ENCODE peak calls at places on chromosomes 12 and 14, in five cellular contexts. K, Y, E, X and J are unnamed samples. For H3K4me1, the result is how much of the 10 kb centered on the place peaks cover.

GRCh38 chr12:13223176-13223806 is 26.8 kb downstream of the EMP1 start:
- DNase-seq in K (peak), Y (no peak), E (no peak), X (no peak), J (peak)

GRCh38 chr12:47085815-47086252 is 6.1 kb upstream of the AMIGO2 start:
- DNase-seq in K (peak), Y (no peak), E (no peak), X (peak), J (no peak)

GRCh38 chr14:95431199-95432145 is 85.0 kb downstream of the SYNE3 start:
- DNase-seq in K (peak), Y (peak), E (no peak), X (no peak), J (no peak)

GRCh38 chr12:93521225-93521854 is 51.1 kb upstream of the SOCS2 start:
- DNase-seq in K (no peak), Y (no peak), E (no peak), X (no peak), J (peak)

GRCh38 chr12:117968826-117969659 is at the start of gene KSR2:
- DNase-seq in K (peak), Y (peak), E (no peak), X (peak), J (no peak)

GRCh38 chr14:105050551-105050897 is 14.7 kb downstream of the GPR132 start:
- DNase-seq in K (peak), Y (no peak), E (no peak), X (no peak), J (peak)

GRCh38 chr12:62767946-62768345 is 167.0 kb downstream of the PPM1H start:
- DNase-seq in K (no peak), Y (no peak), E (no peak), X (no peak), J (no peak)

GRCh38 chr14:64704743-64705405 is 650 bp downstream of the PLEKHG3 start:
- DNase-seq in K (no peak), Y (no peak), E (no peak), X (no peak), J (no peak)

GRCh38 chr12:54521291-54522062 is 23.9 kb downstream of the NCKAP1L start:
- DNase-seq in K (no peak), Y (no peak), E (no peak), X (no peak), J (no peak)

GRCh38 chr14:93096923-93097322 is 18.8 kb downstream of the ITPK1 start:
- DNase-seq in K (no peak), Y (no peak), E (no peak), X (no peak), J (no peak)

GRCh38 chr12:68374315-68374982 is 42.3 kb upstream of the MDM1 start:
- DNase-seq in K (peak), Y (no peak), E (no peak), X (no peak), J (no peak)

GRCh38 chr14:102568115-102568614 is 24.3 kb upstream of the RCOR1 start:
- DNase-seq in K (peak), Y (peak), E (no peak), X (peak), J (no peak)

GRCh38 chr12:29278673-29279420 is 102.1 kb downstream of the ERGIC2 start:
- DNase-seq in K (no peak), Y (no peak), E (no peak), X (no peak), J (no peak)

GRCh38 chr12:100671396-100672074 is 98.1 kb downstream of the GAS2L3 start:
- DNase-seq in K (no peak), Y (no peak), E (no peak), X (no peak), J (no peak)

GRCh38 chr14:70692210-70692609 is 50.5 kb downstream of the TTC9 start:
- DNase-seq in K (no peak), Y (no peak), E (no peak), X (no peak), J (no peak)

GRCh38 chr12:89352242-89352491 is 134 bp downstream of the DUSP6 start:
- DNase-seq in K (no peak), Y (no peak), E (no peak), X (no peak), J (no peak)

GRCh38 chr12:62210422-62210821 is 49.8 kb upstream of the USP15 start:
- DNase-seq in K (peak), Y (peak), E (no peak), X (peak), J (no peak)

GRCh38 chr12:510071-510825 is 50.5 kb downstream of the B4GALNT3 start:
- DNase-seq in K (peak), Y (no peak), E (no peak), X (no peak), J (no peak)

GRCh38 chr14:96594961-96595360 is 92.8 kb downstream of the PAPOLA start:
- DNase-seq in K (no peak), Y (no peak), E (no peak), X (no peak), J (no peak)

GRCh38 chr12:18549598-18549997 is 188.2 kb downstream of the PLCZ1 start:
- DNase-seq in K (no peak), Y (no peak), E (no peak), X (no peak), J (no peak)

GRCh38 chr12:1350055-1350933 is 244.1 kb downstream of the FBXL14 start:
- DNase-seq in K (peak), Y (no peak), E (no peak), X (no peak), J (no peak)

GRCh38 chr12:27821259-27821973 is 41.4 kb upstream of the MANSC4 start:
- DNase-seq in K (peak), Y (peak), E (peak), X (no peak), J (no peak)

GRCh38 chr12:56256326-56256960 is 1.7 kb downstream of the ANKRD52 start:
- DNase-seq in K (peak), Y (no peak), E (no peak), X (no peak), J (no peak)

GRCh38 chr12:93819048-93819491 is 141.9 kb downstream of the CRADD start:
- DNase-seq in K (no peak), Y (no peak), E (no peak), X (no peak), J (no peak)

GRCh38 chr12:42809226-42809625 is 219.7 kb upstream of the PRICKLE1 start:
- DNase-seq in K (peak), Y (no peak), E (no peak), X (no peak), J (no peak)

GRCh38 chr12:64577046-64577445 is 33.2 kb upstream of the RASSF3 start:
- DNase-seq in K (no peak), Y (no peak), E (no peak), X (no peak), J (no peak)

GRCh38 chr12:17076335-17076734 is 470.4 kb upstream of the LMO3 start:
- DNase-seq in K (peak), Y (no peak), E (no peak), X (no peak), J (no peak)

GRCh38 chr12:3084742-3085141 is 7.6 kb downstream of the TSPAN9 start:
- DNase-seq in K (no peak), Y (no peak), E (no peak), X (no peak), J (no peak)

GRCh38 chr12:63968685-63969084 is 124.2 kb downstream of the SRGAP1 start:
- DNase-seq in K (no peak), Y (no peak), E (no peak), X (no peak), J (no peak)

GRCh38 chr12:86193931-86194330 is 62.3 kb downstream of the MGAT4C start:
- DNase-seq in K (peak), Y (no peak), E (no peak), X (no peak), J (no peak)

GRCh38 chr14:76947078-76947837 is 81.2 kb downstream of the IRF2BPL start:
- DNase-seq in K (peak), Y (peak), E (peak), X (peak), J (no peak)

GRCh38 chr12:128250091-128250490 is 16.9 kb upstream of the TMEM132C start:
- DNase-seq in K (no peak), Y (no peak), E (no peak), X (no peak), J (no peak)

GRCh38 chr12:44403185-44403584 is 472.9 kb downstream of the NELL2 start:
- DNase-seq in K (no peak), Y (no peak), E (no peak), X (no peak), J (no peak)

GRCh38 chr12:108768591-108769500 is 37.5 kb upstream of the CORO1C start:
- DNase-seq in K (no peak), Y (no peak), E (no peak), X (peak), J (no peak)

GRCh38 chr14:64438181-64438839 is 27.0 kb upstream of the AKAP5 start:
- DNase-seq in K (peak), Y (no peak), E (no peak), X (no peak), J (no peak)

GRCh38 chr12:132161046-132161781 is 17.0 kb downstream of the NOC4L start:
- DNase-seq in K (peak), Y (no peak), E (no peak), X (no peak), J (no peak)

GRCh38 chr12:78226763-78227162 is 396.1 kb downstream of the NAV3 start:
- DNase-seq in K (no peak), Y (no peak), E (no peak), X (no peak), J (no peak)

GRCh38 chr12:38921025-38921677 is 15.8 kb upstream of the CPNE8 start:
- DNase-seq in K (peak), Y (peak), E (no peak), X (no peak), J (no peak)

GRCh38 chr14:53186532-53186931 is 33.4 kb upstream of the DDHD1 start:
- DNase-seq in K (no peak), Y (no peak), E (no peak), X (no peak), J (no peak)

GRCh38 chr14:53180272-53181221 is 27.4 kb upstream of the DDHD1 start:
- DNase-seq in K (no peak), Y (peak), E (no peak), X (no peak), J (no peak)

GRCh38 chr14:53187921-53188463 is 34.9 kb upstream of the DDHD1 start:
- DNase-seq in K (no peak), Y (no peak), E (no peak), X (no peak), J (no peak)

GRCh38 chr14:53183071-53183470 is 29.9 kb upstream of the DDHD1 start:
- DNase-seq in K (no peak), Y (no peak), E (no peak), X (no peak), J (no peak)

GRCh38 chr14:53183611-53184010 is 30.5 kb upstream of the DDHD1 start:
- DNase-seq in K (no peak), Y (no peak), E (no peak), X (no peak), J (no peak)
- H3K27ac ChIP-seq in K (no peak), Y (no peak), E (no peak), X (no peak), J (no peak)

GRCh38 chr12:48777501-48778400 is 11.1 kb downstream of the ADCY6 start:
- DNase-seq in K (no peak), Y (no peak), E (no peak), X (no peak), J (no peak)
- H3K4me1 ChIP-seq in K (under half), Y (under half), E (under half), X (under half), J (under half)

GRCh38 chr12:33438890-33439586 is 581 bp downstream of the SYT10 start:
- DNase-seq in K (no peak), Y (no peak), E (no peak), X (no peak), J (no peak)
- H3K4me3 ChIP-seq in K (no peak), Y (no peak), E (peak), X (no peak), J (peak)

DNA sequence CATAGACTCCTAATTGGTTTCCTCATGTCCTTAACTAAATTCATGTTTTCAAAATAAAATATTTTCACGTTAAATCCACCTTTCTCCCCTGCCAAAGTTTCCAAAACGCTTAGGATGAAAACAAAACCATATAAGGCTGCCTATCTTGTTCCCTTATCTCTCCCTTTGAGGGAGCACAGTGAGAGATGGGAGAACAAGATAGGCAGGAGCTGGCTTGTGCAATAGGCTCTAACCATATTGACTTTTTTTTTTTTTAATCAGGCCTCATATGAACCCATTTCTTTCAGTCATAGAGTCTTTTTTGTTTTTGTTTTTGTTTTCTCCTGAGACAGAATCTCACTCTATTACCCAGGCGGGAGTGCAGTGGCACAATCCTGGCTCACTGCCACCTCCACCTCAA is 184.9 kb downstream of the NRXN3 start:
- DNase-seq in K (no peak), Y (no peak), E (no peak), X (no peak), J (no peak)
- H3K27ac ChIP-seq in K (no peak), Y (no peak), E (no peak), X (no peak), J (no peak)

GRCh38 chr12:52043386-52044212 is 7.6 kb upstream of the NR4A1 start:
- DNase-seq in K (no peak), Y (no peak), E (peak), X (no peak), J (no peak)
- H3K4me1 ChIP-seq in K (under half), Y (half or more), E (under half), X (under half), J (half or more)

GRCh38 chr14:52179151-52179790 is 88.2 kb upstream of the PTGDR start:
- DNase-seq in K (no peak), Y (no peak), E (no peak), X (no peak), J (no peak)

DNA sequence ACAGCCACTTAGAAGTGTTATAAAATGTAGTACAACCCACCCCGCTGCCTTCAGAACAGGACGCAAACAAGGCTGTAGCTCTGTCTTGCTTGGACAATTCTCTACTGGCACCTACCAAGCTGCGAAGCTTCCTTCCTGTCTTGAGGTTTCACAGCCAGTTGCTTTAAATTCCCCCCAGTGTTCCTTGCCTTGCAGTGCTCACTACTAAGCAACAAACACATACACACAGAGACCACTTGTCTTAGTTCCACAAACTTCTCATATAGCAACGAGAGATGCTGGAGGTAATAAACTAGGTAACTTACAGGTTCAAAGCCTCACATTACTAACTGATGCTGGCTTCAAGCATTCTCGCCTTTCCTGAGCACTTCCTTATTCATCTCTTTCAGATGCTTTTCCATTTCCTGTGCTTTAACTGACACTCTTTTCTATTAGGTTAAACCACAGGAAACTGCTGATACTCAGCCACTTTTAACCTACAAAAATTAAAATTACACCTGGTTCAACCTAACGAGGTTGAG is 91.5 kb upstream of the PTGDR start:
- DNase-seq in K (no peak), Y (peak), E (no peak), X (peak), J (no peak)
- H3K4me3 ChIP-seq in K (no peak), Y (peak), E (no peak), X (no peak), J (no peak)